ENCODE peak calls at places on chromosomes 1 and 21, in ten cellular contexts. P is gastrocnemius medialis; S is heart right ventricle; I is suprapubic skin; C is effector memory CD4-positive, alpha-beta T cell; K is osteoblast; R is left lung; Z is heart left ventricle; Q is neural progenitor cell; G is upper lobe of right lung. E is an unnamed sample. For H3K27me3, the result is how much of the 10 kb centered on the place peaks cover.

GRCh38 chr1:232179896-232180760 is 449.8 kb downstream of the SIPA1L2 start:
- DNase-seq in G (no peak), R (no peak), I (no peak), S (no peak), K (peak), C (no peak), Z (no peak), Q (peak), P (no peak), E (peak)

GRCh38 chr1:27571439-27572018 is 32.4 kb downstream of the AHDC1 start:
- DNase-seq in C (no peak), S (peak), G (no peak), R (no peak), I (peak), Z (no peak), Q (peak), K (no peak), P (no peak), E (peak)

GRCh38 chr1:98103617-98104284 is 182.9 kb upstream of the DPYD start:
- DNase-seq in S (no peak), P (no peak), C (no peak), I (no peak), Q (peak), R (no peak), K (no peak), G (no peak), Z (no peak), E (no peak)

GRCh38 chr21:46207006-46207919 is 21.3 kb downstream of the LSS start:
- DNase-seq in Q (no peak), P (no peak), S (no peak), I (peak), Z (no peak), K (peak), G (peak), C (no peak), R (peak), E (peak)

GRCh38 chr21:43818685-43819084 is 29.3 kb downstream of the RRP1 start:
- DNase-seq in C (no peak), G (no peak), S (no peak), I (no peak), Z (no peak), K (peak), R (peak), Q (no peak), P (no peak), E (peak)

GRCh38 chr1:17875882-17876280 is 120.7 kb downstream of the ACTL8 start:
- DNase-seq in P (no peak), R (no peak), I (peak), S (peak), Z (peak), C (no peak), Q (no peak), K (peak), G (peak), E (no peak)

GRCh38 chr21:44709426-44710293 is 1.7 kb downstream of the TSPEAR start:
- DNase-seq in R (no peak), Q (peak), S (no peak), G (peak), I (peak), C (no peak), P (no peak), K (peak), Z (no peak), E (peak)

GRCh38 chr1:186763107-186763506 is 65.6 kb upstream of the PLA2G4A start:
- DNase-seq in Z (no peak), K (peak), P (no peak), S (no peak), Q (no peak), R (no peak), I (no peak), C (no peak), G (no peak), E (no peak)

GRCh38 chr21:39927304-39927886 is 60.2 kb downstream of the PCP4 start:
- DNase-seq in G (no peak), R (no peak), I (no peak), S (peak), P (no peak), K (peak), Z (peak), Q (no peak), C (no peak), E (no peak)

DNA sequence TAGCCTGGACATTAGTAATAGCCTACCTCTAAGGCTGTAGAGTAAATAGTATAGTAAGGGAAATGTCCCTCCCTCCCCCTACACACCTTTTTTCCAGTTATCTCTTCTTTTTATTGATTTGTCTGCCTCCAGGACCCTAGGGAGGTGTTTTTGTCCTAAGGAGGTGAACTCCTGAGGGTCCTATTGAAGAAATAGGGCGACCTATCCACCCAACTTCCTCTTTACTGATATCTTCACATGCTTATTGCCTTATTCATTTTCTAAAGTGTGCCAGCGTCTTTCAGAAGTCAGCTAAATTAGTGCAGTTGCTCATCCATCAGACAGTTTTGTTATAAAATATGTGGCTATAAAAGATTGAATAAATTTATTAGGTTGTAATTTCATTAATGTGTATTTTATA is 5.9 kb downstream of the BACH1 start:
- DNase-seq in I (no peak), S (no peak), C (no peak), R (no peak), Z (no peak), Q (no peak), K (no peak), P (no peak), G (no peak), E (no peak)
- H3K4me3 ChIP-seq in I (no peak), S (no peak), C (no peak), R (no peak), Z (no peak), Q (no peak), K (peak), P (no peak), G (no peak), E (no peak)

DNA sequence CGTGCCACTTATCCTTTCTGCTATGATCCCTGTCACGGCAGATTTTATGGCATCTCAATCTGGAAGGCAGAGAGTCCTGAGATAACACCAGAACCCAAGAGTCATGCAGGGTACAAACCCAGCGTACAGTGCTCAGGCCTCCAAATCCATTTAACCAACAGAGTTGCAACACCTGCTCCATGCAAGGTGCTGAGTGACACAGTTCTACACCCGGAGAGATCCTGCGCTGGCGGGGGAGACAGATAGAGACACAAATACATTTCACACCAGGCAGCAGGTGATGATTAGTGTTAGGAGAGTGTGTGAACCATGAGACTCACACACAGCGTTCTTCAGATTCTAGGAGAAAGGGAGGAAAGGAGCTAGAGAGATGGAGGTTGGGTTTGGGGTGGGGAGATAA is 107.7 kb downstream of the NAV1 start:
- DNase-seq in K (no peak), Q (no peak), S (no peak), C (no peak), Z (no peak), R (no peak), P (no peak), G (no peak), I (no peak), E (no peak)
- H3K27me3 ChIP-seq in K (under half), Q (half or more), S (under half), C (under half), Z (under half), R (under half), P (under half), G (under half), I (under half), E (under half)

GRCh38 chr1:936865-937264 is 13.1 kb downstream of the SAMD11 start:
- DNase-seq in Z (no peak), K (no peak), P (no peak), S (no peak), C (no peak), R (no peak), Q (no peak), G (no peak), I (no peak), E (no peak)

GRCh38 chr1:937521-937920 is 13.8 kb downstream of the SAMD11 start:
- DNase-seq in K (no peak), Z (no peak), P (no peak), Q (no peak), C (no peak), G (no peak), S (no peak), R (no peak), I (no peak), E (no peak)

GRCh38 chr1:934991-935750 is 11.4 kb downstream of the SAMD11 start:
- DNase-seq in R (no peak), C (no peak), Q (no peak), S (no peak), Z (no peak), I (no peak), P (no peak), K (no peak), G (no peak), E (peak)

GRCh38 chr1:936348-936747 is 12.6 kb downstream of the SAMD11 start:
- DNase-seq in C (no peak), Q (no peak), S (no peak), G (no peak), P (no peak), I (no peak), R (no peak), Z (no peak), K (no peak), E (no peak)

DNA sequence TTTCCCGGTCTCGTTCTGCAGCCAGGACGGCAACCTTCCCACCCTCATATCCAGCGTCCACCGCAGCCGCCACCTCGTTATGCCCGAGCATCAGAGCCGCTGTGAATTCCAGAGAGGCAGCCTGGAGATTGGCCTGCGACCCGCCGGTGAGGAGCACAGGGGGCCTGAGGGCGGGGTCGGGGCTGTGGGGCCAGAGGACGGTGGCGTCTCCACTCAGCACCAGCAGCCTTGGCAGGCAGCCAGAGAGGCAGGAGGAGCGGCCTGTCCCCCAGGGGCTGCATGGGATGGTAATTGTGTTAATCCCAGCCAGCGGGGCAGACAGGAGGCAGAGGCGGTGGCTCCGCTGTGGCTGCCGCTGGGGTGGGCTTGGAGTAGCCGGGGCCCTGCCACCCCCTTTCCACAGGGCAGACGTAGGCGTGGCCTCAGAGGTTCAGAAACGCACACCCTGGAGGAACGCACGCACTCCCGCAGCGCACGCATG is 12.1 kb downstream of the SAMD11 start:
- DNase-seq in G (no peak), Z (no peak), C (no peak), Q (peak), S (no peak), K (no peak), P (no peak), I (no peak), R (no peak), E (peak)
- H3K4me3 ChIP-seq in G (no peak), Z (no peak), C (no peak), Q (peak), S (no peak), K (no peak), P (no peak), I (no peak), R (no peak), E (no peak)

GRCh38 chr1:116320846-116321245 is 52.2 kb upstream of the ATP1A1 start:
- DNase-seq in G (no peak), Z (no peak), I (no peak), R (no peak), S (no peak), C (no peak), K (no peak), Q (no peak), P (no peak), E (no peak)

GRCh38 chr1:116321766-116322175 is 51.3 kb upstream of the ATP1A1 start:
- DNase-seq in Q (no peak), P (no peak), C (no peak), R (no peak), I (no peak), S (no peak), Z (no peak), G (no peak), K (no peak), E (no peak)

GRCh38 chr1:116316373-116316772 is 56.7 kb upstream of the ATP1A1 start:
- DNase-seq in K (no peak), S (no peak), G (no peak), C (no peak), R (no peak), Q (no peak), P (no peak), Z (no peak), I (no peak), E (no peak)

GRCh38 chr1:116322752-116323405 is 50.2 kb upstream of the ATP1A1 start:
- DNase-seq in R (no peak), Z (no peak), I (no peak), P (no peak), S (no peak), C (no peak), G (no peak), K (no peak), Q (no peak), E (no peak)

DNA sequence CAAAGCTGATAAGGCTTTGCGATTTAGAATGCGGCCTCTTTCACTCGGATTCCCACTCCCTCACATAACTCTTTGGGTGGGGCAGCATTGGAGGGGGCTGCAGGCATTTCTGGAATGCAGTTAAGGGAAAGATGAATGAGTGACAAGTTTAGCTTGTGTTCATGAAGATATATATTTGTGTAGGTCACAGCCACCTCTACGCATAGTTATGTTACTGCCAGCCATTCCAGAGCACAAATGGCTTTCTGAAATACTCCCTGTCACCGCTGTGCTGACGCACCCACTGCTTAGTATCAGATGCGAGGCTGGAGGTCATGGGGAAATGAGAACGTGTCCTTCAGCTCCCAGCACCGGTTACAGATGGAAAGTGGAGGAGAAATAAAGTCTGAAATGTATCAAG is 54.1 kb upstream of the ATP1A1 start:
- DNase-seq in I (no peak), C (no peak), R (no peak), Z (peak), S (no peak), G (no peak), K (no peak), P (no peak), Q (no peak), E (no peak)
- H3K27me3 ChIP-seq in I (under half), C (under half), R (under half), Z (under half), S (under half), G (under half), K (under half), P (under half), Q (under half), E (under half)

E was measured in H7.